ENCODE peak calls at places on chromosomes 2 and 18, in four cellular contexts. K, Y, J and O are unnamed samples.
A peak's percentile ranks its signal among the peaks of the same experiment; 100 is the strongest.

GRCh38 chr18:74499633-74500032 is 3.5 kb downstream of the CNDP2 start:
- DNase-seq in K (no peak), Y (no peak), J (peak; percentile 68), O (no peak)

GRCh38 chr2:68911246-68911645 is 40.0 kb upstream of the BMP10 start:
- DNase-seq in K (no peak), Y (no peak), J (no peak), O (no peak)

GRCh38 chr2:148614332-148615049 is 30.1 kb upstream of the EPC2 start:
- DNase-seq in K (no peak), Y (peak; percentile 36), J (peak; percentile 35), O (peak; percentile 36)

GRCh38 chr2:132651115-132652099 is 18.6 kb downstream of the LYPD1 start:
- DNase-seq in K (peak; percentile 59), Y (no peak), J (peak; percentile 14), O (peak; percentile 45)

GRCh38 chr2:120699292-120699691 is 36.4 kb upstream of the GLI2 start:
- DNase-seq in K (no peak), Y (no peak), J (no peak), O (no peak)

GRCh38 chr2:172082944-172083718 is 2.2 kb upstream of the DLX1 start:
- DNase-seq in K (no peak), Y (no peak), J (no peak), O (no peak)

GRCh38 chr2:25251461-25252273 is 83.3 kb upstream of the POMC start:
- DNase-seq in K (peak; percentile 91), Y (no peak), J (peak; percentile 81), O (peak; percentile 47)

GRCh38 chr18:9434240-9434701 is 41.0 kb upstream of the RALBP1 start:
- DNase-seq in K (no peak), Y (no peak), J (no peak), O (no peak)

GRCh38 chr2:171404258-171404657 is 29.5 kb downstream of the METTL8 start:
- DNase-seq in K (peak; percentile 46), Y (no peak), J (no peak), O (peak; percentile 39)

GRCh38 chr2:230335864-230336506 is 9.0 kb downstream of the SP140L start:
- DNase-seq in K (no peak), Y (no peak), J (peak; percentile 18), O (no peak)

GRCh38 chr2:164538250-164538866 is 82.9 kb downstream of the GRB14 start:
- DNase-seq in K (peak; percentile 65), Y (no peak), J (peak; percentile 11), O (peak; percentile 55)

GRCh38 chr2:116442418-116442817 is 1372.1 kb upstream of the DDX18 start:
- DNase-seq in K (no peak), Y (no peak), J (no peak), O (no peak)

GRCh38 chr2:77018219-77018618 is 504.0 kb downstream of the LRRTM4 start:
- DNase-seq in K (peak; percentile 4), Y (no peak), J (no peak), O (no peak)

GRCh38 chr2:233039217-233040173 is 7.0 kb downstream of the NEU2 start:
- DNase-seq in K (no peak), Y (no peak), J (no peak), O (no peak)

GRCh38 chr2:195709901-195710300 is 52.9 kb downstream of the SLC39A10 start:
- DNase-seq in K (no peak), Y (no peak), J (no peak), O (no peak)

GRCh38 chr2:172440795-172441194 is 13.4 kb downstream of the ITGA6 start:
- DNase-seq in K (no peak), Y (no peak), J (no peak), O (peak; percentile 62)

GRCh38 chr2:236166781-236167296 is 1.3 kb downstream of the GBX2 start:
- DNase-seq in K (no peak), Y (no peak), J (no peak), O (no peak)

GRCh38 chr18:23198217-23198845 is 63.0 kb downstream of the CABLES1 start:
- DNase-seq in K (no peak), Y (no peak), J (no peak), O (no peak)

GRCh38 chr2:127431408-127432023 is 13.3 kb downstream of the PROC start:
- DNase-seq in K (no peak), Y (no peak), J (no peak), O (no peak)

GRCh38 chr18:78429127-78430108 is 550.2 kb upstream of the SALL3 start:
- DNase-seq in K (no peak), Y (no peak), J (no peak), O (no peak)

GRCh38 chr18:55354795-55355194 is 233.2 kb downstream of the TCF4 start:
- DNase-seq in K (no peak), Y (no peak), J (no peak), O (no peak)

DNA sequence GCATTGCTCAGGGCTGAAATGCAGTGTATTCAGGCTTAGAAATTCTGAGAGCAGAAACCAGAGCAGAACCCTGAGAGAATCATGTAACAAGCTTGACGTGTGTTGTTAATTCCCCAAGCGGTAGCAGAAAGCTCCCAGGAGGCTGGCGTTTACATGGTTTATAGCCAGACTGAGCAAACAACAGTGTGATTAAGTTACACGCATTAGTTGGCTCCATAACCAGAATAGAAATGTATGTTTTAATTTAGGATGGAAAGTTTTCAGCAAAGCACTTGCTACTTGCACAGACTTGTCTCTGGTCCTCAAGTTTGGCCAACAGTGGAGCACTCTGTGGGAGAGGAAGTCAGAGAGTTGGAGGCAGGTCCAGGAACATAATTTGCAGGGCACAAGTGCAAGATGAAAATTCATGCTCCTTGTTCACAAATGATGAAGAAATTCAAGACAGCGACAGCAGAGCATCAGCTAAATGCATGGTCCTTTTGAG is 69.3 kb downstream of the MAPK4 start:
- DNase-seq in K (no peak), Y (no peak), J (no peak), O (no peak)
- TF ChIP-seq RNF2 in K (no peak), Y (no peak), J (no peak), O (no peak)

GRCh38 chr18:34870916-34871315 is 160.8 kb downstream of the DTNA start:
- DNase-seq in K (no peak), Y (no peak), J (no peak), O (no peak)

GRCh38 chr18:34866310-34866709 is 156.2 kb downstream of the DTNA start:
- DNase-seq in K (no peak), Y (no peak), J (no peak), O (no peak)

GRCh38 chr18:34864836-34865497 is 154.9 kb downstream of the DTNA start:
- DNase-seq in K (no peak), Y (no peak), J (no peak), O (no peak)

GRCh38 chr18:34866739-34867138 is 156.6 kb downstream of the DTNA start:
- DNase-seq in K (no peak), Y (no peak), J (no peak), O (no peak)

GRCh38 chr18:34867520-34867919 is 157.4 kb downstream of the DTNA start:
- DNase-seq in K (peak; percentile 12), Y (peak; percentile 46), J (no peak), O (no peak)
- TF ChIP-seq RNF2 in K (no peak), Y (no peak), J (no peak), O (no peak)

GRCh38 chr18:58807766-58808165 is 56.9 kb upstream of the ZNF532 start:
- DNase-seq in K (no peak), Y (no peak), J (no peak), O (no peak)

GRCh38 chr18:58806826-58807714 is 57.6 kb upstream of the ZNF532 start:
- DNase-seq in K (no peak), Y (no peak), J (no peak), O (no peak)

GRCh38 chr18:58802959-58803358 is 61.7 kb upstream of the ZNF532 start:
- DNase-seq in K (no peak), Y (no peak), J (no peak), O (no peak)

GRCh38 chr18:58803978-58804377 is 60.7 kb upstream of the ZNF532 start:
- DNase-seq in K (no peak), Y (no peak), J (no peak), O (no peak)

DNA sequence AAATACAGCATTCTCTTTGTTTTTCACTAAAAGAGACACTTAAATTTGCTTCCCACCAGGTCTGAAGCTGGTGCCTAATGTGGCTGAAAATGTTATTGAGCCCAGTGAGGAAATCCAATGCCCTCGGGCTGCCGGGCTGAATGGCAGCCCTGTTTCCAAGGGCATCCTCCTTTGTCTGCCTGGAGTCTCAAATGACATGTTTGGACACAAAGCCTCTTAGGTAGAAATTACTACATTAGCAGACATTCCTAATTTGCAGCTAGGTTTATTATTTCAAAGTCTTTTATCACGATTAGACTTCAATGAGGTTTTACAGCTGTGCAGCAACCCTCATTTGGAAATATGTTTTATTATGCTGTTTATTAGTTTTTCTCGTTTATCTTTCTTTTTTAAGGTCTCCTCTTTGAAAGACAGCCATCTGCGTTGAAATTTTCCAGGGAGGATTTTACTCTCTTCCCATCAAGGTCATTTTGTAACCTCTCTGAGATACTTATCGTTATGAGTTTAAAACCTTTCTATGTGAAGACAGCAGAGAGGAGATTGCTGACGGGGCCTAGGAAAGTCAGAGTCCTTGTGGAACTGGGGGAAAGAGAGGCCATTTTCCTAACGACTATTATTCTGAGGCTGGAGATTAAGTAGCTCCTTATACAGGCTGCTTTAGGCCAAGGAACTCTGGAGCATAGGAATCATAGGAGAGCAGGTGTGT is 59.0 kb upstream of the ZNF532 start:
- DNase-seq in K (no peak), Y (no peak), J (no peak), O (no peak)
- TF ChIP-seq RNF2 in K (no peak), Y (no peak), J (no peak), O (no peak)

GRCh38 chr2:159051656-159052055 is 83.2 kb downstream of the TANC1 start:
- DNase-seq in K (no peak), Y (no peak), J (no peak), O (no peak)

GRCh38 chr2:159054985-159055384 is 86.5 kb downstream of the TANC1 start:
- DNase-seq in K (no peak), Y (no peak), J (no peak), O (no peak)

GRCh38 chr2:159052157-159052561 is 83.7 kb downstream of the TANC1 start:
- DNase-seq in K (no peak), Y (no peak), J (no peak), O (no peak)

GRCh38 chr2:159054032-159054334 is 85.5 kb downstream of the TANC1 start:
- DNase-seq in K (no peak), Y (no peak), J (no peak), O (no peak)

DNA sequence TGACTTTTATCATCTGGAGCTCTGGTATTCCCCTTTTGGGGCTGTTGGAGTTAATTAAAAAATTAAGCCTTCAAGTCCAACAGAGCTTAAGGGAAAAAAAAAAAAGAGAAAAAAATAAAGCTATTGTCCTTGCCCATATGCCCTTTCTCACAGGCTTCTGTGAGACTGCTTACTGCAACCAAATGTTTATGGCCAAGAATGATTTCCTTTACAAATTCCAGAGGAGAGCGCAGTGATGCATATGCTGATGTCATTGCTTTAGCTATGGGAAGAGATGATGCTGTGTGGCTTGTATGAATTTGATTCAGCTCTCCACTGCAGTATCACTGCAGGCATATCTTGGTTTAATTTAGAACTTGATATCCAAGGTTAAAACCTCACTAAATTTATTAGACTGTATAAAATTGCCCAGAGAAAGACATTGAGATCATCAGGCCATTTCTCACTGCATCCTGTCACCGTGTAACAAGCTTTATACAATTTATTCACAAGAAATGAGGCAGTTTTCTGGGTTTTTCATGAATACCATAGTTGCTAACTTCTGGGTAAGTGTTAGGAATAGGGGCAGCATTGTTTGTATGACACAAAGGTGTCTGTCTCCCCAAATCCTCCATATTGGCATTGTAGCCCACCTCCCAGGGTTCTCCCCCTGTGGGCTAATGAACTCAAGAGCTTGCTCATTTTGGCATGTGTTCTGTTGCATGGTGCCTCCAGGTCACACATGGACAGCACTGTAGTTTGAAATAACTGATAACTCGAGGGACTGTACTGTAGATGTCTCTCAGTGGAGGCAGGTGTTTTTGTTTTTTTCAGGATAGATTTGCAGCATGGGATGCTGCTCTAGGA is 85.0 kb downstream of the TANC1 start:
- DNase-seq in K (no peak), Y (no peak), J (no peak), O (no peak)
- TF ChIP-seq RNF2 in K (no peak), Y (no peak), J (no peak), O (no peak)